ENCODE peak calls at places on chromosomes 4 and X, in ten cellular contexts. L is kidney, E is B cell, Y is IMR-90, C is fibroblast of pulmonary artery, R is tibial nerve, W is cardiac fibroblast, J is astrocyte, N is omental fat pad, U is RWPE1. P is an unnamed sample.

GRCh38 chrX:45815389-45815788 is 614.7 kb upstream of the DIPK2B start:
- DNase-seq in L (no peak), E (no peak), Y (no peak), C (no peak), R (no peak), W (no peak), J (no peak), N (no peak), U (no peak), P (no peak)

GRCh38 chr4:85701881-85702321 is 227.0 kb downstream of the ARHGAP24 start:
- DNase-seq in L (no peak), E (peak), Y (no peak), C (no peak), R (no peak), W (no peak), J (no peak), N (no peak), U (no peak), P (no peak)

GRCh38 chrX:154368630-154369452 is 5.6 kb downstream of the FLNA start:
- DNase-seq in L (peak), E (peak), Y (peak), C (peak), R (peak), W (peak), J (peak), N (peak), U (peak), P (peak)

GRCh38 chr4:140240237-140240636 is 86.3 kb upstream of the MAML3 start:
- DNase-seq in L (no peak), E (no peak), Y (no peak), C (no peak), R (no peak), W (no peak), J (no peak), N (no peak), U (no peak), P (no peak)

GRCh38 chr4:16222957-16223527 is 3.2 kb downstream of the TAPT1 start:
- DNase-seq in L (no peak), E (no peak), Y (peak), C (no peak), R (no peak), W (no peak), J (no peak), N (no peak), U (no peak), P (no peak)

GRCh38 chrX:148659481-148659880 is 159.1 kb downstream of the AFF2 start:
- DNase-seq in L (no peak), E (no peak), Y (no peak), C (peak), R (no peak), W (no peak), J (peak), N (no peak), U (no peak), P (no peak)

GRCh38 chrX:140157611-140158010 is 192.3 kb upstream of the CXorf66 start:
- DNase-seq in L (no peak), E (no peak), Y (peak), C (peak), R (no peak), W (peak), J (peak), N (no peak), U (no peak), P (no peak)

GRCh38 chr4:38710053-38710452 is 46.1 kb downstream of the KLF3 start:
- DNase-seq in L (no peak), E (no peak), Y (no peak), C (no peak), R (no peak), W (no peak), J (no peak), N (no peak), U (no peak), P (no peak)

GRCh38 chr4:123892368-123892961 is 495.9 kb downstream of the SPRY1 start:
- DNase-seq in L (no peak), E (no peak), Y (peak), C (peak), R (no peak), W (peak), J (no peak), N (no peak), U (no peak), P (no peak)

GRCh38 chr4:101346312-101346561 is 1.1 kb downstream of the PPP3CA start:
- DNase-seq in L (no peak), E (peak), Y (no peak), C (no peak), R (no peak), W (no peak), J (no peak), N (no peak), U (no peak), P (no peak)

GRCh38 chr4:16659694-16660093 is 238.8 kb downstream of the LDB2 start:
- DNase-seq in L (no peak), E (no peak), Y (no peak), C (no peak), R (no peak), W (no peak), J (no peak), N (no peak), U (no peak), P (no peak)

GRCh38 chr4:183142566-183143545 is 43.8 kb downstream of the WWC2 start:
- DNase-seq in L (no peak), E (no peak), Y (peak), C (peak), R (no peak), W (peak), J (peak), N (no peak), U (peak), P (peak)

GRCh38 chr4:89379541-89380035 is 72.0 kb upstream of the GPRIN3 start:
- DNase-seq in L (no peak), E (no peak), Y (no peak), C (peak), R (no peak), W (peak), J (no peak), N (no peak), U (no peak), P (no peak)

GRCh38 chrX:14832151-14832550 is 40.7 kb downstream of the FANCB start:
- DNase-seq in L (no peak), E (no peak), Y (peak), C (peak), R (no peak), W (peak), J (peak), N (no peak), U (no peak), P (peak)

GRCh38 chr4:2333356-2333841 is 71.5 kb upstream of the MXD4 start:
- DNase-seq in L (peak), E (peak), Y (no peak), C (no peak), R (no peak), W (no peak), J (no peak), N (no peak), U (no peak), P (no peak)

GRCh38 chr4:74039065-74039763 is 725 bp upstream of the CXCL3 start:
- DNase-seq in L (no peak), E (peak), Y (peak), C (peak), R (no peak), W (peak), J (no peak), N (no peak), U (peak), P (no peak)

GRCh38 chrX:41737065-41737464 is 13.1 kb downstream of the GPR82 start:
- DNase-seq in L (no peak), E (no peak), Y (no peak), C (no peak), R (no peak), W (no peak), J (no peak), N (no peak), U (no peak), P (no peak)

GRCh38 chrX:24301060-24301459 is 12.8 kb downstream of the SUPT20HL2 start:
- DNase-seq in L (no peak), E (no peak), Y (no peak), C (peak), R (no peak), W (no peak), J (no peak), N (no peak), U (no peak), P (no peak)

GRCh38 chrX:45322820-45323219 is 122.1 kb upstream of the DIPK2B start:
- DNase-seq in L (no peak), E (no peak), Y (peak), C (peak), R (no peak), W (peak), J (peak), N (no peak), U (no peak), P (peak)

GRCh38 chr4:139207247-139207646 is 30.2 kb upstream of the ELF2 start:
- DNase-seq in L (no peak), E (no peak), Y (no peak), C (no peak), R (no peak), W (no peak), J (no peak), N (no peak), U (no peak), P (no peak)

GRCh38 chr4:119165767-119166166 is 30.1 kb downstream of the MYOZ2 start:
- DNase-seq in L (no peak), E (no peak), Y (no peak), C (no peak), R (no peak), W (no peak), J (no peak), N (no peak), U (no peak), P (no peak)

GRCh38 chrX:140733766-140734342 is 24.3 kb downstream of the LINC00632 start:
- DNase-seq in L (no peak), E (peak), Y (peak), C (peak), R (no peak), W (peak), J (peak), N (no peak), U (peak), P (peak)

GRCh38 chr4:88169298-88169697 is 10.9 kb upstream of the ABCG2 start:
- DNase-seq in L (no peak), E (no peak), Y (no peak), C (no peak), R (no peak), W (no peak), J (no peak), N (no peak), U (no peak), P (no peak)

GRCh38 chrX:140661657-140662056 is 47.9 kb upstream of the LINC00632 start:
- DNase-seq in L (no peak), E (no peak), Y (peak), C (no peak), R (no peak), W (peak), J (no peak), N (no peak), U (no peak), P (no peak)

GRCh38 chrX:136646602-136647239 is 1.2 kb upstream of the CD40LG start:
- DNase-seq in L (no peak), E (no peak), Y (no peak), C (no peak), R (no peak), W (no peak), J (no peak), N (no peak), U (no peak), P (no peak)

GRCh38 chr4:153643406-153644016 is 40.6 kb upstream of the TLR2 start:
- DNase-seq in L (no peak), E (peak), Y (peak), C (peak), R (no peak), W (peak), J (peak), N (no peak), U (peak), P (peak)

GRCh38 chrX:40996886-40997530 is 88.2 kb upstream of the USP9X start:
- DNase-seq in L (no peak), E (no peak), Y (peak), C (peak), R (no peak), W (peak), J (peak), N (no peak), U (peak), P (peak)

GRCh38 chrX:46203115-46203514 is 342.1 kb downstream of the ZNF674 start:
- DNase-seq in L (no peak), E (no peak), Y (no peak), C (no peak), R (no peak), W (no peak), J (peak), N (no peak), U (no peak), P (no peak)

GRCh38 chrX:44314855-44315254 is 28.6 kb downstream of the EFHC2 start:
- DNase-seq in L (no peak), E (no peak), Y (no peak), C (no peak), R (no peak), W (no peak), J (no peak), N (no peak), U (no peak), P (no peak)

GRCh38 chrX:10187421-10187820 is 30.6 kb downstream of the CLCN4 start:
- DNase-seq in L (no peak), E (no peak), Y (no peak), C (no peak), R (no peak), W (no peak), J (no peak), N (no peak), U (no peak), P (no peak)

GRCh38 chr4:107863850-107864371 is 39.2 kb downstream of the SGMS2 start:
- DNase-seq in L (no peak), E (no peak), Y (peak), C (peak), R (no peak), W (peak), J (peak), N (no peak), U (peak), P (peak)

GRCh38 chr4:165684177-165684870 is 188.7 kb upstream of the TLL1 start:
- DNase-seq in L (no peak), E (no peak), Y (no peak), C (peak), R (no peak), W (peak), J (peak), N (no peak), U (peak), P (peak)

GRCh38 chrX:103376979-103377324 is 614 bp downstream of the BEX3 start:
- DNase-seq in L (no peak), E (peak), Y (peak), C (peak), R (no peak), W (no peak), J (peak), N (no peak), U (no peak), P (no peak)

GRCh38 chr4:90603540-90603939 is 476.3 kb downstream of the CCSER1 start:
- DNase-seq in L (no peak), E (no peak), Y (no peak), C (peak), R (no peak), W (no peak), J (no peak), N (no peak), U (no peak), P (no peak)

GRCh38 chrX:107654778-107655761 is 26.8 kb downstream of the PRPS1 start:
- DNase-seq in L (peak), E (peak), Y (peak), C (peak), R (no peak), W (peak), J (peak), N (peak), U (peak), P (peak)

GRCh38 chr4:98448923-98449322 is 187.7 kb downstream of the RAP1GDS1 start:
- DNase-seq in L (no peak), E (peak), Y (no peak), C (no peak), R (no peak), W (no peak), J (no peak), N (no peak), U (no peak), P (no peak)

GRCh38 chr4:98446499-98447375 is 185.6 kb downstream of the RAP1GDS1 start:
- DNase-seq in L (no peak), E (peak), Y (peak), C (peak), R (no peak), W (peak), J (peak), N (no peak), U (peak), P (no peak)

GRCh38 chr4:98452091-98452490 is 190.9 kb downstream of the RAP1GDS1 start:
- DNase-seq in L (no peak), E (no peak), Y (peak), C (no peak), R (no peak), W (no peak), J (peak), N (no peak), U (no peak), P (no peak)

GRCh38 chr4:98444371-98444770 is 183.2 kb downstream of the RAP1GDS1 start:
- DNase-seq in L (no peak), E (no peak), Y (no peak), C (no peak), R (no peak), W (no peak), J (no peak), N (no peak), U (no peak), P (no peak)

GRCh38 chr4:98447648-98448047 is 186.5 kb downstream of the RAP1GDS1 start:
- DNase-seq in L (no peak), E (peak), Y (no peak), C (no peak), R (no peak), W (no peak), J (no peak), N (no peak), U (no peak), P (no peak)
- TF ChIP-seq CTCF in L (no peak), E (no peak), Y (no peak), C (no peak), R (no peak), W (no peak), J (peak), N (no peak), U (no peak), P (peak)

GRCh38 chr4:160481696-160482330 is 1378.9 kb downstream of the RAPGEF2 start:
- DNase-seq in L (peak), E (no peak), Y (no peak), C (no peak), R (no peak), W (no peak), J (no peak), N (no peak), U (no peak), P (no peak)
- TF ChIP-seq CTCF in L (no peak), E (no peak), Y (no peak), C (no peak), R (no peak), W (no peak), J (no peak), N (no peak), U (no peak), P (no peak)

DNA sequence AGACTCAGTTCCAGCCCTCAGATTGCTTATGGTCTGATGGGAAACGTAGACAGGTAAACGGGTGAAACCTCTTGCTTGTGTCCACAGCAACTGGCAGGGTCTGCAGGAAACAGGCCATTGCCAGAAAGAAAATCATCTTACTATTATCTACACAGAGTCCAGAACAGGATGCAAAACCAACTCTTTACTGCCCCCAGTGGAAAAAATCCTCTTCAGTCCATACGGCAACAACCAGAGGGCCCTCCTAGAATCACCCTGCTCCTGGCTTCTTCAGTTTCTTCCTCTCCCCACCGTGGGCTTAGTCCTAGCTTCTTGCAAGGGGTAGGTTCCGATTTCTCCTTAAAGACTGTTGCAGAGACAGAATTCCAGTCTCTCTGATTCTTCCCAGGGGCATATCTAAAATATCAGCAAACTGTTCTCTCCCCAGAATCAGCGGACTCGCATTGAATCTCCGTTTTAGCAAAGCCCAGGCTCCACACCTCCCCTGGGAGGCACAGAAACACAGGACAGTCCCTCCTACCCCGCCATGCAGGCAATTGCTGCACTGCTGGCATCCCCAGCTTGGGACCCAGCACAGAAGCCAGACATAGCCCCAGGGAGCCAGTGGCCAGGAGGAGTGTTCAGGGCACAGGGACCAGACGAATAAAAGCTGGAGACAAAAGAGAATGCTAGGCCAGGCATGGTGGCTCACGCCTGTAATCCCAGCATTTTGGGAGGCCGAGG is 41.0 kb upstream of the SH3RF1 start:
- DNase-seq in L (no peak), E (peak), Y (peak), C (peak), R (no peak), W (peak), J (no peak), N (no peak), U (peak), P (peak)
- TF ChIP-seq CTCF in L (peak), E (peak), Y (peak), C (peak), R (peak), W (peak), J (peak), N (no peak), U (no peak), P (peak)

GRCh38 chr4:83040269-83040668 is 5.3 kb downstream of the COPS4 start:
- DNase-seq in L (no peak), E (no peak), Y (no peak), C (no peak), R (no peak), W (no peak), J (no peak), N (no peak), U (no peak), P (no peak)

GRCh38 chr4:83036991-83037390 is 2.0 kb downstream of the COPS4 start:
- DNase-seq in L (no peak), E (no peak), Y (no peak), C (no peak), R (no peak), W (no peak), J (no peak), N (no peak), U (no peak), P (no peak)

GRCh38 chr4:83028976-83029375 is 6.0 kb upstream of the COPS4 start:
- DNase-seq in L (no peak), E (no peak), Y (no peak), C (no peak), R (no peak), W (no peak), J (no peak), N (no peak), U (no peak), P (no peak)

GRCh38 chr4:83029688-83030087 is 5.3 kb upstream of the COPS4 start:
- DNase-seq in L (no peak), E (no peak), Y (no peak), C (no peak), R (no peak), W (no peak), J (no peak), N (no peak), U (no peak), P (no peak)

GRCh38 chr4:83034630-83035494 is at the start of gene COPS4:
- DNase-seq in L (peak), E (peak), Y (peak), C (peak), R (peak), W (peak), J (peak), N (peak), U (peak), P (peak)
- TF ChIP-seq CTCF in L (peak), E (peak), Y (peak), C (peak), R (peak), W (peak), J (no peak), N (no peak), U (no peak), P (peak)

GRCh38 chr4:8203817-8204216 is 4.7 kb downstream of the SH3TC1 start:
- DNase-seq in L (no peak), E (no peak), Y (no peak), C (no peak), R (no peak), W (no peak), J (no peak), N (no peak), U (no peak), P (no peak)
- TF ChIP-seq CTCF in L (no peak), E (no peak), Y (no peak), C (no peak), R (no peak), W (no peak), J (no peak), N (no peak), U (no peak), P (no peak)

GRCh38 chr4:185036842-185037241 is 18.6 kb downstream of the HELT start:
- DNase-seq in L (no peak), E (no peak), Y (no peak), C (no peak), R (no peak), W (no peak), J (no peak), N (no peak), U (no peak), P (no peak)
- TF ChIP-seq CTCF in L (no peak), E (no peak), Y (no peak), C (no peak), R (no peak), W (no peak), J (no peak), N (no peak), U (no peak), P (no peak)

DNA sequence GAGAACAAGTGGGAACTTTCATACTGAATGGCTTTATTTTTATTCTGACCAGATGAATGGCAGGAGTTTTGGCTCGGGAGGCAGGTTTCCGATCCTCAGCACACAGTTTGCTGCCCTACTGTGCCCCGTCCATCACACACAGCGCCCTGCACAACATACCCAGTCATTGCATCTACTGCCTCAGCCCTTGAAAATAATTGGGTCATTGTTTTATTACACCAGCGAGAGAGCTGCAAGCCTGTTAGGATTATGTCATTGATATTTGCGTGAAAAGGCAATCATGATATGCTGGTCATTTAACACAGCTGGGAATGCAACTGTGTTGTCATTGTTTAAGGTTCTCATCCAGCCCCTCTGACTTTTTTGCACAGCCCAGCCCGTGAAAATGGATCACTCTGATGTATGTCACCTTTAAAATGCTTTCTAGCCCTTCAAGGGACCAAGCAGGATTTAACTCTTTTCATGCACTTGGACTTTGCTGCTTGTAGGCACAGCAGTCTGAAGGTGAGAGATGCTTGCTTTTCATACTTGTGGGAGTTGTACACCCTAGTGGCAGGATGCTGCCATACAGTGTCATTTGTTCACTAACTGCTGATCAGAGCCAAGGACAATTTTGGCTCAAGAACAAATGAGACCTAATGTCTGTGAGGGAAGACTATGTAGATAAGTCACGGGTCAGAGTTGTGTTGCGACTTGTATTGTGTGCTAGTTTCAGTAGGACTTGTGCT is 62.3 kb downstream of the RTL9 start:
- DNase-seq in L (no peak), E (no peak), Y (peak), C (no peak), R (no peak), W (no peak), J (no peak), N (no peak), U (no peak), P (no peak)
- TF ChIP-seq CTCF in L (no peak), E (no peak), Y (peak), C (peak), R (no peak), W (peak), J (peak), N (no peak), U (no peak), P (peak)